ENCODE peak calls at places on chromosome 16, in seven cellular contexts. P is heart right ventricle, X is fibroblast of lung, B is adrenal gland, J is left ventricle myocardium inferior, Z is bronchial epithelial cell, R is hepatocyte. D is an unnamed sample.

GRCh38 chr16:82639666-82640336 is 13.0 kb downstream of the CDH13 start:
- DNase-seq in P (peak), X (peak), B (peak), J (peak), Z (peak), R (peak), D (peak)

GRCh38 chr16:56743840-56744239 is 13.9 kb downstream of the NUP93 start:
- DNase-seq in P (no peak), X (peak), B (peak), J (peak), Z (no peak), R (no peak), D (peak)

GRCh38 chr16:57260294-57260929 is 15.4 kb downstream of the ARL2BP start:
- DNase-seq in P (no peak), X (peak), B (no peak), J (no peak), Z (peak), R (peak), D (peak)

GRCh38 chr16:58028541-58029070 is 3.1 kb downstream of the MMP15 start:
- DNase-seq in P (no peak), X (no peak), B (peak), J (peak), Z (no peak), R (no peak), D (no peak)

GRCh38 chr16:57632568-57632967 is 4.1 kb downstream of the ADGRG1 start:
- DNase-seq in P (peak), X (no peak), B (peak), J (peak), Z (no peak), R (no peak), D (no peak)

GRCh38 chr16:62665269-62665668 is 629.0 kb upstream of the CDH8 start:
- DNase-seq in P (no peak), X (no peak), B (no peak), J (no peak), Z (no peak), R (no peak), D (no peak)

GRCh38 chr16:23254338-23254737 is 47.8 kb upstream of the SCNN1B start:
- DNase-seq in P (no peak), X (no peak), B (no peak), J (no peak), Z (no peak), R (no peak), D (no peak)

GRCh38 chr16:87555647-87556046 is 46.7 kb upstream of the JPH3 start:
- DNase-seq in P (no peak), X (peak), B (no peak), J (no peak), Z (no peak), R (no peak), D (no peak)

GRCh38 chr16:28886945-28887344 is 8.7 kb downstream of the ATP2A1 start:
- DNase-seq in P (no peak), X (no peak), B (no peak), J (no peak), Z (no peak), R (no peak), D (no peak)

GRCh38 chr16:22300427-22301071 is 3.3 kb downstream of the POLR3E start:
- DNase-seq in P (peak), X (peak), B (peak), J (peak), Z (peak), R (peak), D (peak)

GRCh38 chr16:84486551-84487235 is 17.8 kb downstream of the MEAK7 start:
- DNase-seq in P (no peak), X (no peak), B (no peak), J (no peak), Z (no peak), R (no peak), D (no peak)

GRCh38 chr16:69890114-69890890 is 60.8 kb upstream of the CLEC18A start:
- DNase-seq in P (peak), X (peak), B (no peak), J (peak), Z (peak), R (peak), D (peak)

GRCh38 chr16:75529056-75529905 is 6.6 kb downstream of the CHST5 start:
- DNase-seq in P (no peak), X (no peak), B (no peak), J (no peak), Z (no peak), R (no peak), D (no peak)

GRCh38 chr16:68447721-68448359 is 468 bp downstream of the SMPD3 start:
- DNase-seq in P (no peak), X (no peak), B (no peak), J (no peak), Z (no peak), R (no peak), D (no peak)

GRCh38 chr16:68448360-68448970 is at the start of gene SMPD3:
- DNase-seq in P (peak), X (peak), B (peak), J (peak), Z (peak), R (peak), D (peak)

GRCh38 chr16:68444058-68444657 is 4.2 kb downstream of the SMPD3 start:
- DNase-seq in P (no peak), X (peak), B (peak), J (no peak), Z (peak), R (peak), D (peak)

GRCh38 chr16:68446941-68447675 is 1.2 kb downstream of the SMPD3 start:
- DNase-seq in P (no peak), X (no peak), B (no peak), J (no peak), Z (no peak), R (no peak), D (no peak)

DNA sequence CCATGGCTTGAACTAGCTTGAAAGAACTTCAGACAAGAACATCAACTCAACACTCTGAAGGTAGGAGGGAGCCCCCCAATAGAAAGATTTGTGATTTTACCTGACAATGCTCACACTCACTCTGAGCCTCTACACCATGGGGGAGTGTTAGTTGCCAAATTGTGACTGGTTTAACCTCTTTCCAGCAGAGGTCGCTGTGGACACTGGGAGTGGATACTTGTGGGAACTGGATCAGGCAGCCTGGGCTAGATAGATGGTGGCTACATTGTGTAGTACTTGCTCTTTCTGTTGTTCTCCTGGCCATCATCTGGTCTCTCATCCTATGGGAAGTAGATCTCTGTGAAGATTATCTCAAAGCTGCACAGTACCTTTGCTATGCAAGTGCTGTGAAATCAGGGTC is 2.9 kb downstream of the SMPD3 start:
- DNase-seq in P (no peak), X (peak), B (peak), J (no peak), Z (peak), R (no peak), D (peak)
- TF ChIP-seq CTCF in P (peak), X (peak), B (no peak), J (peak), Z (peak), R (peak), D (peak)

GRCh38 chr16:4372578-4373355 is 1.1 kb downstream of the VASN start:
- DNase-seq in P (peak), X (no peak), B (peak), J (peak), Z (no peak), R (peak), D (peak)

GRCh38 chr16:4372315-4372577 is 598 bp downstream of the VASN start:
- DNase-seq in P (no peak), X (no peak), B (no peak), J (no peak), Z (no peak), R (no peak), D (no peak)

GRCh38 chr16:4370570-4371480 is 823 bp upstream of the VASN start:
- DNase-seq in P (peak), X (peak), B (peak), J (peak), Z (no peak), R (peak), D (peak)

GRCh38 chr16:4370151-4370550 is 1.5 kb upstream of the VASN start:
- DNase-seq in P (no peak), X (no peak), B (no peak), J (no peak), Z (no peak), R (no peak), D (no peak)

DNA sequence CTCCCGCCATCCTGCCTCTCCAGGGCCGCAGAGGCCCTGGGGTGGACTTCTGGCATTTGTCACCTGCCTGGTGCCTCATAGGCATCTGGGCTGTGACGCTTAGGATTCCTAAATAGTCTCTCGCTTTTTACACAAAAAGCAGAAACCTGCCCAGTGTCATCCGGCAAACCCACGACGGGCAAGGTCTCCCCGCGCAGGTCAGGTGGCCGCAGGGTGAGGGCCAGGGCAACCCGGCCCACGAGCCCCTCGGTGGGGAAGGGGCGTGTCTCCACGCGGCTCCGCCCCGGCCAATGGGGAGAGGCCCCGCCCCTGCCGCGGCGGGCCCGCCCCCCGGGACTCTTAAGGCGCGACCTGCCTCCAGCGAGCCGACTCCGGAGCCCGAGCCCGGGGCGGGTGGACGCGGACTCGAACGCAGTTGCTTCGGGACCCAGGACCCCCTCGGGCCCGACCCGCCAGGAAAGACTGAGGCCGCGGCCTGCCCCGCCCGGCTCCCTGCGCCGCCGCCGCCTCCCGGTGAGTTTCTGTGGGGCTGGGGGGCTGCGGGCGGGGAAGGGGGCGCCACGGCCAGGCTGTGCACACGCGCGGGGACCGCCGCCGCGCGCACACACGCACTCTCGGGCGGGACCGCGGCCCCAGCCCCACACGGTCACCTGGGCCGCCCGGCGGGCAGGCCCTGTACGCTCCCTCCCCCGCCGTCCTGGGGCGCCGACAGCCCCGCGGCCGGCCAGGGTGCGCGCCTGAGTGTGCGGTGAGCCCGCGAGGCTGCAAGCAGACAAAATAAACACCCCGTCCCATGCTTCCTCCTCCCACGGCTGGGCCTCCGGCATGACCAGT is at the start of gene VASN:
- DNase-seq in P (peak), X (peak), B (peak), J (peak), Z (no peak), R (peak), D (peak)
- H3K4me3 ChIP-seq in P (peak), X (peak), B (peak), J (peak), Z (peak), R (peak), D (peak)

DNA sequence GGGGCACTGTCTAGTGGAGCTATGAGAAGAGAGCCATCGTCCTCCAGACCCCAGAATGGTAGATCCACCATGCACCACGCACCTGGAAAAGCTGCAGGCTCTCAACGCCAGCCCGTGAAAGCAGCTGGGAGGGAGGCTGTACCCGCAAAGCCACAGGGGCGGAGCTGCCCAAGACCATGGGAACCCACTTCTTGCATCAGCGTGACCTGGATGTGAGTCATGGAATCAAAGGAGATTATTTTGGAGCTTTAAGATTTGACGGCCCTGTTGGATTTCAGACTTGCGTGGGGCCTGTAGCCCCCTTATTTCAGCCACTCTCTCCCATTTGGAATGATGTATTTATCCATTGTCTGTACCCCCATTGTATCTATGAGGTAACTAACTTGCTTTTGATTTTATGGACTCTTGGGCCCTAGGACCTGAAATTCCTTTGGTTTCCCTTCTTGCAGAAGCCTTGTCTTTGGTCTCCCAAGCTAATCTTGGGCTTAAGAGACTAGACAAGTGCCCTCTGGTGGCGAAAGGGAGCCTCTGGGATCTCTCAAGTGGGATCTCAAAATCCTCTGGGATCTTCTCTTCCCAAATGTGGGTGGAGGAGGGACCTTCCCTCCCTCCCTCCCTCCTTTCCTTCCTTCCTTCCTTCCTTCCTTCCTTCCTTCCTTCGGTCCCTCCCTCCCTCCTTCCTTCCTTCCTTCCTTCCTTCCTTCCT is 58.2 kb upstream of the HAPSTR1 start:
- DNase-seq in P (no peak), X (peak), B (peak), J (no peak), Z (peak), R (peak), D (peak)
- TF ChIP-seq CTCF in P (peak), X (peak), B (peak), J (peak), Z (peak), R (peak), D (peak)

GRCh38 chr16:73000907-73001521 is 46.9 kb downstream of the ZFHX3 start:
- DNase-seq in P (no peak), X (no peak), B (no peak), J (no peak), Z (no peak), R (no peak), D (no peak)

GRCh38 chr16:73002836-73003235 is 45.1 kb downstream of the ZFHX3 start:
- DNase-seq in P (no peak), X (peak), B (no peak), J (no peak), Z (no peak), R (no peak), D (no peak)

GRCh38 chr16:72997141-72997542 is 50.8 kb downstream of the ZFHX3 start:
- DNase-seq in P (no peak), X (peak), B (peak), J (no peak), Z (peak), R (peak), D (peak)

GRCh38 chr16:72999541-73000019 is 48.3 kb downstream of the ZFHX3 start:
- DNase-seq in P (no peak), X (no peak), B (no peak), J (no peak), Z (no peak), R (no peak), D (no peak)

DNA sequence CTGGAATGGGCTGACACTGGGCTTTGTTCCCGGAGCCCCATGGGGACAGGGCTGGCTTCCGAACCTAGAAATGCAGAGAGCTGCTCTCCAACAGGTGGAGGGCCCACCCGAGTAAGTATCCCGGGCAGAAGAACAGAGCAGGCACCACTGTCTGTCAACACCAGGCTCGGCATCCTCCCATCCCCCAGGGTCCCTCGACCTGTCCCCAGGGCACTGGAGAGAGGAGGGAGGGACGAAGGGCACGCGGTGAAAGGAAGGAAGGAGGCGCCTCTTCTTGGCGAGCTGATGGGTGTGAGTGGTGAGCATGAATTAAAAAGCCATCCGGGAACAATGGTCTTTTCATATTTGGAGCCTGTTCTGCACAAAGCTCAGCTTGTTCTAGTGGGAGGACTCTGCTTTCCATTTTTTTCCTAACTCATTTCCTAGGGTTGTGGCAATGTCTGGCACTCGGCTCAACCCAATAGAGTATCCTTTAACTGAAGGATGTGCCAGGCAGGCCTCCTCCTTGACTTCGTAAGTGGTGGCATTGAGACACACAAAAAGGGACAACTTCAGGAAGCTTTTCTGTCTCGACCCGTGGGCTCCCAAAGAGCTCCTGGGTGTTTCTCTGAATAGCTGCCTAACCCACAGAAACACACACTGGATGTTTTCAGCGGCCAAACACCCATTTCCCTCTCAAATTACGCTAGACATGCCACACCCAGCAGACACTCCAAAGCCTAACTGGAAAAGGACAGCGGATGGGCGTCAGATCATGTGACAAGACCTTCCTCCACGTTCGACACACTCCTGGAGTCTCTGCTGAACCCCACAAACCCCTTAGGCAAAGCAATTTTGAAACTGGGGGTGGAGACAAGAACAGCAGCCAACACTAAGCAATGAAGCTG is 47.7 kb downstream of the ZFHX3 start:
- DNase-seq in P (peak), X (peak), B (no peak), J (peak), Z (peak), R (no peak), D (no peak)
- H3K4me3 ChIP-seq in P (peak), X (no peak), B (no peak), J (peak), Z (no peak), R (no peak), D (no peak)

GRCh38 chr16:2428787-2429036 is 535 bp upstream of the CCNF start:
- DNase-seq in P (no peak), X (no peak), B (peak), J (no peak), Z (no peak), R (no peak), D (no peak)
- TF ChIP-seq CTCF in P (no peak), X (no peak), B (no peak), J (no peak), Z (no peak), R (peak), D (no peak)

DNA sequence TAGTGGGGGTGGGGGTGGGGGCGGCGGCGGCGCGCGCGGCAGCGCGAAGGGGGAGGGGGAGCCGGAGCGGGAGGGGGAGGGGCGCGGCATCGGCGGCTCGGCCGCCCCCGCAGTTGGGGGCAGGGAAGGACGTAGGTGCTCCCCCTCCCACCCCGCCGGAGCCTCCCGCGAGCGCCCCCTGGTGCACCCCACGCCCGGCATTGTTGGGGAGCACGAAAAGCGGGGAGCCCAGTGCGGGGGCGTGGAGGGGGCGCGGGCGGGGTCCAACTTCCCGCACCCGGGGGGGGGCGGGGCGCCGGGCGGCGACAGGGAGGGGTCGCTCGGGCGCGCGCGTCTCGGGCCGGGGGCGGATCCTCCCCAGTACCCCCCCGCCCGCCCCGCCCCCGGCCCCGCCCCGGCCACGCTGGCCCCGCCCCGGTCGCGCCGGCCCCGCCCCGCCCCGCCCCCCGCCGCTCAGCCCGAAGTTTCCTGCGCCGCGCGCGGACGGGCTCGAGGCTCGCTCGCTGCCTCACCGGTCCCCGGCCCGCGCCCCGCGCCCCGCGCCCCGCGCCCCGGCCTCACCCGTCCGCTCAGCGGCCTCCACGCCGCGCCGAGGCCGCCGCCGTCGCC is at the start of gene CACNA1H:
- DNase-seq in P (peak), X (no peak), B (peak), J (peak), Z (no peak), R (peak), D (no peak)
- H3K4me3 ChIP-seq in P (peak), X (no peak), B (peak), J (peak), Z (no peak), R (peak), D (peak)